ENCODE peak calls at places on chromosome 4, in five cellular contexts. One of them, this sample, is unnamed.

GRCh38 chr4:73759357-73759756 is 19.0 kb downstream of the CXCL8 start:
- DNase-seq in mesendoderm: no peak
- DNase-seq in H1: no peak
- DNase-seq in H9: no peak
- DNase-seq in IMR-90: no peak
- DNase-seq in this sample: no peak

GRCh38 chr4:158042591-158043030 is 130.2 kb downstream of the GASK1B start:
- DNase-seq in mesendoderm: no peak
- DNase-seq in H1: no peak
- DNase-seq in H9: no peak
- DNase-seq in IMR-90: peak
- DNase-seq in this sample: no peak

GRCh38 chr4:10821826-10822225 is 137.3 kb upstream of the CLNK start:
- DNase-seq in mesendoderm: no peak
- DNase-seq in H1: no peak
- DNase-seq in H9: no peak
- DNase-seq in IMR-90: no peak
- DNase-seq in this sample: no peak

GRCh38 chr4:8744083-8744805 is 127.4 kb downstream of the HMX1 start:
- DNase-seq in mesendoderm: no peak
- DNase-seq in H1: peak
- DNase-seq in H9: peak
- DNase-seq in IMR-90: no peak
- DNase-seq in this sample: no peak

GRCh38 chr4:105145913-105146285 is 777 bp upstream of the TET2 start:
- DNase-seq in mesendoderm: no peak
- DNase-seq in H1: peak
- DNase-seq in H9: peak
- DNase-seq in IMR-90: no peak
- DNase-seq in this sample: peak

GRCh38 chr4:101825953-101826352 is 35.4 kb downstream of the BANK1 start:
- DNase-seq in mesendoderm: no peak
- DNase-seq in H1: no peak
- DNase-seq in H9: no peak
- DNase-seq in IMR-90: no peak
- DNase-seq in this sample: no peak

GRCh38 chr4:164931551-164932324 is 45.7 kb downstream of the TRIM61 start:
- DNase-seq in mesendoderm: peak
- DNase-seq in H1: no peak
- DNase-seq in H9: no peak
- DNase-seq in IMR-90: no peak
- DNase-seq in this sample: no peak

GRCh38 chr4:41385486-41385885 is 128.8 kb downstream of the UCHL1 start:
- DNase-seq in mesendoderm: no peak
- DNase-seq in H1: no peak
- DNase-seq in H9: no peak
- DNase-seq in IMR-90: no peak
- DNase-seq in this sample: no peak

GRCh38 chr4:84319124-84319523 is 180.0 kb downstream of the NKX6-1 start:
- DNase-seq in mesendoderm: no peak
- DNase-seq in H1: no peak
- DNase-seq in H9: no peak
- DNase-seq in IMR-90: peak
- DNase-seq in this sample: no peak

GRCh38 chr4:85358831-85359230 is 116.1 kb upstream of the ARHGAP24 start:
- DNase-seq in mesendoderm: no peak
- DNase-seq in H1: no peak
- DNase-seq in H9: no peak
- DNase-seq in IMR-90: no peak
- DNase-seq in this sample: no peak

GRCh38 chr4:94458682-94459081 is 6.9 kb downstream of the PDLIM5 start:
- DNase-seq in mesendoderm: no peak
- DNase-seq in H1: no peak
- DNase-seq in H9: no peak
- DNase-seq in IMR-90: no peak
- DNase-seq in this sample: no peak

GRCh38 chr4:121454251-121454979 is 73.6 kb upstream of the QRFPR start:
- DNase-seq in mesendoderm: peak
- DNase-seq in H1: no peak
- DNase-seq in H9: peak
- DNase-seq in IMR-90: no peak
- DNase-seq in this sample: no peak

GRCh38 chr4:77564231-77564630 is 41.4 kb upstream of the CXCL13 start:
- DNase-seq in mesendoderm: no peak
- DNase-seq in H1: no peak
- DNase-seq in H9: no peak
- DNase-seq in IMR-90: no peak
- DNase-seq in this sample: no peak

GRCh38 chr4:77566148-77566547 is 39.5 kb upstream of the CXCL13 start:
- DNase-seq in mesendoderm: no peak
- DNase-seq in H1: no peak
- DNase-seq in H9: no peak
- DNase-seq in IMR-90: no peak
- DNase-seq in this sample: no peak

GRCh38 chr4:77560170-77560569 is 45.5 kb upstream of the CXCL13 start:
- DNase-seq in mesendoderm: no peak
- DNase-seq in H1: no peak
- DNase-seq in H9: no peak
- DNase-seq in IMR-90: no peak
- DNase-seq in this sample: no peak
- H4K8ac ChIP-seq in mesendoderm: no peak
- H4K8ac ChIP-seq in H1: no peak
- H4K8ac ChIP-seq in H9: no peak
- H4K8ac ChIP-seq in IMR-90: no peak
- H4K8ac ChIP-seq in this sample: no peak

GRCh38 chr4:144499777-144500176 is 146.2 kb upstream of the HHIP start:
- DNase-seq in mesendoderm: no peak
- DNase-seq in H1: no peak
- DNase-seq in H9: no peak
- DNase-seq in IMR-90: no peak
- DNase-seq in this sample: no peak
- H4K8ac ChIP-seq in mesendoderm: no peak
- H4K8ac ChIP-seq in H1: no peak
- H4K8ac ChIP-seq in H9: no peak
- H4K8ac ChIP-seq in IMR-90: no peak
- H4K8ac ChIP-seq in this sample: no peak

GRCh38 chr4:5051210-5051691 is at the start of gene STK32B:
- DNase-seq in mesendoderm: peak
- DNase-seq in H1: peak
- DNase-seq in H9: peak
- DNase-seq in IMR-90: peak
- DNase-seq in this sample: peak
- H4K8ac ChIP-seq in mesendoderm: no peak
- H4K8ac ChIP-seq in H1: peak
- H4K8ac ChIP-seq in H9: no peak
- H4K8ac ChIP-seq in IMR-90: peak
- H4K8ac ChIP-seq in this sample: no peak

DNA sequence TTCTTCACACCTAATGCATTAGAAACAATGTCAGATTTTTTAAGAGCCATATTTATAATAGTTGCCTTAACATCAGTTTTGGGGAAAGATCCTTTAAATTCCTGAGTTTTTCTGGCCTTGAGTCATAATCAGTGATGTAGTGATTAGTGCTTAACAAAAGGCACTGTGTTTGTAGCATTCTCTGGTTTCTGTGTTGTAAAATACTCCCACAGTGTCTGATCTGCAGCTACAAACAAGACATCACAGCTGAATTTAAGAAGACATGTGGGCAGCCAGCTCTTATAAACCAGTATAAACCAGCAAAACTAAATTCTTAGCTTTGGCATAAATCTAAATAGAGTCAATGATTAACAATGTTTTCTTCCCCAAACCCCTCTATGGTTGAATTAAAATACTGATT is 233.8 kb downstream of the FSTL5 start:
- DNase-seq in mesendoderm: no peak
- DNase-seq in H1: no peak
- DNase-seq in H9: no peak
- DNase-seq in IMR-90: peak
- DNase-seq in this sample: no peak
- H4K8ac ChIP-seq in mesendoderm: no peak
- H4K8ac ChIP-seq in H1: no peak
- H4K8ac ChIP-seq in H9: no peak
- H4K8ac ChIP-seq in IMR-90: no peak
- H4K8ac ChIP-seq in this sample: no peak